ENCODE peak calls at places on chromosomes 16 and 17, in seven cellular contexts. One of them, this sample, is unnamed.

GRCh38 chr17:74089869-74090464 is 113.5 kb upstream of the RPL38 start:
- DNase-seq in HepG2: peak
- DNase-seq in HCT116: peak
- DNase-seq in GM12878: peak
- DNase-seq in H1: peak
- DNase-seq in K562: peak
- DNase-seq in HEK293T: peak
- DNase-seq in this sample: peak

GRCh38 chr16:67423634-67424575 is 7.0 kb upstream of the HSD11B2 start:
- DNase-seq in H1: no peak
- DNase-seq in HCT116: no peak
- DNase-seq in K562: no peak
- DNase-seq in HepG2: no peak
- DNase-seq in HEK293T: no peak
- DNase-seq in GM12878: no peak
- DNase-seq in this sample: peak

GRCh38 chr17:37710344-37710886 is 34.4 kb downstream of the HNF1B start:
- DNase-seq in K562: peak
- DNase-seq in H1: peak
- DNase-seq in HCT116: peak
- DNase-seq in HEK293T: peak
- DNase-seq in HepG2: peak
- DNase-seq in GM12878: no peak
- DNase-seq in this sample: peak

GRCh38 chr17:74190154-74190553 is 13.3 kb upstream of the RPL38 start:
- DNase-seq in HepG2: peak
- DNase-seq in K562: peak
- DNase-seq in H1: no peak
- DNase-seq in HEK293T: peak
- DNase-seq in HCT116: peak
- DNase-seq in GM12878: no peak
- DNase-seq in this sample: no peak

GRCh38 chr17:74785096-74785980 is 9.2 kb upstream of the NAT9 start:
- DNase-seq in HepG2: no peak
- DNase-seq in HCT116: no peak
- DNase-seq in GM12878: no peak
- DNase-seq in HEK293T: no peak
- DNase-seq in H1: no peak
- DNase-seq in K562: no peak
- DNase-seq in this sample: no peak

GRCh38 chr16:75237398-75238131 is 13.9 kb downstream of the BCAR1 start:
- DNase-seq in HCT116: no peak
- DNase-seq in K562: no peak
- DNase-seq in HEK293T: no peak
- DNase-seq in GM12878: no peak
- DNase-seq in H1: no peak
- DNase-seq in HepG2: no peak
- DNase-seq in this sample: no peak

GRCh38 chr16:85195884-85196816 is 83.9 kb upstream of the CIBAR2 start:
- DNase-seq in H1: no peak
- DNase-seq in K562: no peak
- DNase-seq in GM12878: no peak
- DNase-seq in HepG2: no peak
- DNase-seq in HCT116: no peak
- DNase-seq in HEK293T: no peak
- DNase-seq in this sample: no peak

GRCh38 chr17:41417576-41418015 is 6.8 kb downstream of the KRT37 start:
- DNase-seq in H1: peak
- DNase-seq in HepG2: peak
- DNase-seq in GM12878: no peak
- DNase-seq in K562: peak
- DNase-seq in HEK293T: peak
- DNase-seq in HCT116: no peak
- DNase-seq in this sample: peak

GRCh38 chr17:40091691-40092397 is 8.5 kb downstream of the NR1D1 start:
- DNase-seq in HepG2: no peak
- DNase-seq in GM12878: no peak
- DNase-seq in HEK293T: no peak
- DNase-seq in K562: no peak
- DNase-seq in H1: no peak
- DNase-seq in HCT116: no peak
- DNase-seq in this sample: no peak

GRCh38 chr16:81546781-81547180 is 102.2 kb downstream of the CMIP start:
- DNase-seq in H1: no peak
- DNase-seq in GM12878: no peak
- DNase-seq in K562: no peak
- DNase-seq in HCT116: no peak
- DNase-seq in HepG2: no peak
- DNase-seq in HEK293T: no peak
- DNase-seq in this sample: no peak

GRCh38 chr17:48113201-48113676 is 5.7 kb downstream of the SNX11 start:
- DNase-seq in HEK293T: no peak
- DNase-seq in K562: no peak
- DNase-seq in HepG2: no peak
- DNase-seq in H1: no peak
- DNase-seq in GM12878: peak
- DNase-seq in HCT116: no peak
- DNase-seq in this sample: no peak

GRCh38 chr16:55656695-55657092 is 906 bp downstream of the SLC6A2 start:
- DNase-seq in HEK293T: no peak
- DNase-seq in HCT116: no peak
- DNase-seq in H1: peak
- DNase-seq in GM12878: no peak
- DNase-seq in K562: no peak
- DNase-seq in HepG2: no peak
- DNase-seq in this sample: peak

GRCh38 chr16:73299349-73299748 is 251.4 kb upstream of the ZFHX3 start:
- DNase-seq in HEK293T: no peak
- DNase-seq in GM12878: no peak
- DNase-seq in HCT116: no peak
- DNase-seq in HepG2: no peak
- DNase-seq in K562: no peak
- DNase-seq in H1: no peak
- DNase-seq in this sample: no peak
- TF ChIP-seq SP1 in HEK293T: no peak
- TF ChIP-seq SP1 in GM12878: no peak
- TF ChIP-seq SP1 in HCT116: no peak
- TF ChIP-seq SP1 in HepG2: no peak
- TF ChIP-seq SP1 in K562: no peak
- TF ChIP-seq SP1 in H1: no peak
- TF ChIP-seq SP1 in this sample: no peak

DNA sequence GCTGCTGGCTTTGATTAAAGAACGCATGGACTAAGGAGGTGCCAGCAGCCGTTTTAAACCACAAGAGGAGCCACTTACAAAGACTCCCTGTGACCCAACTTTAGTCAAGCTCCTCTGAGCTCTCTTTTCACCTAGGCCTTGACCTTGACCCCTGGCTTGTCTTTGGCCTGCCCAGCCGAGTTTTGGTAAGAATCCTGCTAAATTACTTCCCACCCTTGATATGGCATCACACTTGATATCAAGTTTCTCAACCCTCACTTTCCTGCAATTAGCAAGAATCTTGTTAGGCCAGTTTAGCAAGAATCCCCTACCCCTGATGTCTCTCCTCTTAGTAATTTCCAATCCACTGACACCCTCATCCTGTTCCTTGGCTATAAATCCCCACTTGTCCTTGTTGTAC is 232.8 kb upstream of the SALL1 start:
- DNase-seq in HEK293T: no peak
- DNase-seq in K562: no peak
- DNase-seq in HCT116: no peak
- DNase-seq in H1: no peak
- DNase-seq in HepG2: no peak
- DNase-seq in GM12878: no peak
- DNase-seq in this sample: no peak
- TF ChIP-seq SP1 in HEK293T: no peak
- TF ChIP-seq SP1 in K562: no peak
- TF ChIP-seq SP1 in HCT116: no peak
- TF ChIP-seq SP1 in H1: peak
- TF ChIP-seq SP1 in HepG2: no peak
- TF ChIP-seq SP1 in GM12878: no peak
- TF ChIP-seq SP1 in this sample: no peak

DNA sequence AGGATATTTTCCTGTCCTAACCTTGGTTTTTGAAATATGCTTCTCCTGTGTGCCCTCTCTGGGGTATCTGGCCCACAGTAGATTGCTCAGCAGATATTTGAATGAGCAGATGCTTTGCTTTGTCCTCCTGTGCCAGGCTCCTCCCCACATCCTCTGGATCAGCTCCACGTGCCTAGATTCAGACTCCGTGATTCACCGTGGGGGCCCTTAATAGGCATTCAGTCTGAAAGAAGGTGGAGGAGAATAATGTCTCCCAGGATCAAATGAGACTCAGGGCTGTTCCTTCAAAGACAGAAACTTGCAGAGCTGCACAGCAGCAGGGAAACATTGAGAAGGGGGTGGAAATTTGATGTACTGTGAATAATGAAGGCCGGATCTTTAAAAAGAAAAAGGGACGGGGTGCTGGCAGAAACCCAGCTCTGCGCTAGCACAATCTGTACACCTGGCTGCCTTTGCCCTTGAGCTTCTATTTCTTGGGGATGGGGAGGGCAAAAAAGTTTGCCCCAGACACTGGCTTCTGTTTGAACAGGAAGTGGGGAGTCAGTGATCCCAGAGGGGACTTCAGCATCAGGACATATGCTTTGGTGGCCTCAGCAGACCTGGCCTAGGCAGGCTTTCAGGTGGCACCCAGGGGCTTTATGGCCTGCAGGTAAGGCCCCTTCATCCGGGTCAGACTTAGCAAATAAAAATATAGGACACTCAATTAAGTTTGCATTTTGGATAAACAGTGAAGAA is 15.9 kb upstream of the SLC12A3 start:
- DNase-seq in HEK293T: no peak
- DNase-seq in GM12878: no peak
- DNase-seq in HCT116: no peak
- DNase-seq in K562: no peak
- DNase-seq in H1: no peak
- DNase-seq in HepG2: peak
- DNase-seq in this sample: no peak
- TF ChIP-seq SP1 in HEK293T: no peak
- TF ChIP-seq SP1 in GM12878: no peak
- TF ChIP-seq SP1 in HCT116: no peak
- TF ChIP-seq SP1 in K562: no peak
- TF ChIP-seq SP1 in H1: no peak
- TF ChIP-seq SP1 in HepG2: no peak
- TF ChIP-seq SP1 in this sample: no peak

DNA sequence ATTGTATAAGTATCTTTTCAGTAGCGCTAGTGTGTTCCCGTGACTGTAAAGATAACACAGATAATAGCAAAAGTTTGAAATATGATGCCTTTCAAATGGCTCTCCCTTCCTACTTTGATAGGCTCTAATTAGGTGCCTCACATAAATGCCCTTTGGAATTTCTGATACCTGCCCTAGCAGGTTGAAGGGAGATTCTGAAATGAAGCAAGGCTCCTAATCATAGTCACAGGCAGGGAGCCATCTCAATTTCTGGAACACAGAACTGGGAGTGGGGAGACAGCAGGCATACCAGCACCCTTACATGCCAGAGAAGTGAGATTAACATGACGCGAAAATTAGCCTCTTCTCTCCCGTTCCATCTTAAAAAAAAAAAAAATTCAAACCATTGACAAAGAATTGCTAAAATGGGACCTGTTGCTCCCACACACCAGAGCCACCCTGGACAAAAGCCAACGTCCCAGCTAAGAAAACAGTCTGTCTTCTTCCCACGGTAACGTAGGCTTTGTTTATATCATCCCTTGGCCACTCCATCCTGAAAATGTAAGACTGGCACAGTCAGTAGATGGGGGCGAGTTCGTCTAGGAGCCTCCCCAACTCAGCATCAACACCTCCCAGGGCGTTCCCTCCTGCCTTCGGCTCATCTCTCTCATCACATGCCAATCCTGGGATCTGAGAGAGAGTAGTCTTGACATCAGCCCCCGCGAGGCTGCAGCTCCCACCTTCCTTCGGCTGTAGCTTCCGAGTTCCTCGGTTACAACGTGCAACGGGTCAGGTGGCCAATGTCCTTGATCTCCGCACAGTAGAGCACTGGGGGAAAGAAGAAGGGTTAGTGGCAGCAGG is 1.1 kb downstream of the RNF227 start:
- DNase-seq in HCT116: no peak
- DNase-seq in K562: no peak
- DNase-seq in GM12878: no peak
- DNase-seq in HepG2: no peak
- DNase-seq in HEK293T: no peak
- DNase-seq in H1: no peak
- DNase-seq in this sample: no peak
- TF ChIP-seq SP1 in HCT116: no peak
- TF ChIP-seq SP1 in K562: no peak
- TF ChIP-seq SP1 in GM12878: no peak
- TF ChIP-seq SP1 in HepG2: no peak
- TF ChIP-seq SP1 in HEK293T: no peak
- TF ChIP-seq SP1 in H1: no peak
- TF ChIP-seq SP1 in this sample: no peak

DNA sequence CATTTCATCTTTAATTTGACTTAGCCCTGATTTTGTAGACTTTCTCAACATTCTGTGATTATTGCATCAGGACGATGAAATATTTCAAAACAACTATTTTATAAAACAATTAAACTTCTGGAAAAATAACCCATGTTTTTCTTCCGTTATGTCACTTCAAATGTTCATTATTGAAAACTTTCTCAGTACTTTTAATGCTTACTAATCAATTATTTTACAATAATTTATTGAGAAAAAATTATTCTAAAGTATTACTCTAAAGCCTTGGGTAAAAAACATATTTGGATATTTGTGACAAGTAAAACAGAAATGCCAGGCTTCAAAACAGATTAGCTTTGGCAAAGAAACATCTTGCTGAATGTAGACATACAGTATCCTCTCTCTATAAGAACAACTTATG is 46.3 kb upstream of the DHX40 start:
- DNase-seq in K562: no peak
- DNase-seq in GM12878: no peak
- DNase-seq in HepG2: no peak
- DNase-seq in HCT116: no peak
- DNase-seq in H1: no peak
- DNase-seq in HEK293T: no peak
- DNase-seq in this sample: no peak
- TF ChIP-seq SP1 in K562: no peak
- TF ChIP-seq SP1 in GM12878: no peak
- TF ChIP-seq SP1 in HepG2: no peak
- TF ChIP-seq SP1 in HCT116: no peak
- TF ChIP-seq SP1 in H1: no peak
- TF ChIP-seq SP1 in HEK293T: no peak
- TF ChIP-seq SP1 in this sample: no peak